ENCODE peak calls at places on chromosomes 11 and 22, in six cellular contexts. A, Y, H, S, R and U are unnamed samples.

GRCh38 chr22:46076651-46077339 is 73.5 kb upstream of the PPARA start:
- DNase-seq in H (peak), R (no peak), A (no peak), S (no peak), Y (peak), U (no peak)

GRCh38 chr11:32385998-32386397 is 49.3 kb downstream of the WT1 start:
- DNase-seq in R (no peak), A (peak), H (peak), S (no peak), Y (peak), U (no peak)

GRCh38 chr22:31944700-31945477 is 554 bp downstream of the YWHAH start:
- DNase-seq in S (peak), Y (no peak), R (peak), A (no peak), H (no peak), U (no peak)

GRCh38 chr22:39959640-39960447 is at the start of gene TMA7B:
- DNase-seq in Y (peak), A (no peak), H (no peak), S (no peak), R (no peak), U (no peak)

GRCh38 chr22:31139866-31140716 is at the start of gene PLA2G3:
- DNase-seq in H (peak), Y (peak), S (no peak), A (no peak), R (no peak), U (no peak)

GRCh38 chr11:118648291-118648690 is 31.2 kb downstream of the TREH start:
- DNase-seq in H (no peak), Y (no peak), R (no peak), S (no peak), A (no peak), U (no peak)

GRCh38 chr11:20080032-20080685 is 80.1 kb downstream of the DBX1 start:
- DNase-seq in A (no peak), H (no peak), Y (no peak), S (no peak), R (no peak), U (no peak)

GRCh38 chr11:18105086-18105801 is 638 bp downstream of the SAAL1 start:
- DNase-seq in S (no peak), A (no peak), H (no peak), R (no peak), Y (no peak), U (no peak)

GRCh38 chr22:30868663-30869385 is 99.8 kb downstream of the MORC2 start:
- DNase-seq in A (no peak), S (no peak), H (no peak), R (no peak), Y (no peak), U (no peak)

GRCh38 chr22:39917091-39917703 is 16.3 kb downstream of the GRAP2 start:
- DNase-seq in S (no peak), A (no peak), R (no peak), Y (no peak), H (no peak), U (no peak)